ENCODE peak calls at places on chromosomes 3 and 15, in eight cellular contexts. One of them, this sample, is unnamed.

GRCh38 chr3:184679056-184679502 is 32.8 kb downstream of the MAGEF1 start:
- DNase-seq in endothelial cell: no peak
- DNase-seq in SW 1271: no peak
- DNase-seq in adipocyte: peak
- DNase-seq in body of pancreas: no peak
- DNase-seq in cortex of kidney: no peak
- DNase-seq in hypothalamus: no peak
- DNase-seq in activated naive CD8-positive, alpha-beta T cell treated with anti-CD3 and anti-CD28 coated beads, Interleukin-2, amount 50 U/mL, for 24 hours: no peak
- DNase-seq in this sample: no peak

GRCh38 chr3:128324911-128325592 is 141.6 kb downstream of the DNAJB8 start:
- DNase-seq in adipocyte: no peak
- DNase-seq in hypothalamus: no peak
- DNase-seq in body of pancreas: no peak
- DNase-seq in cortex of kidney: no peak
- DNase-seq in SW 1271: no peak
- DNase-seq in endothelial cell: no peak
- DNase-seq in activated naive CD8-positive, alpha-beta T cell treated with anti-CD3 and anti-CD28 coated beads, Interleukin-2, amount 50 U/mL, for 24 hours: no peak
- DNase-seq in this sample: no peak

GRCh38 chr3:15967577-15967976 is 169.8 kb upstream of the ANKRD28 start:
- DNase-seq in body of pancreas: no peak
- DNase-seq in SW 1271: no peak
- DNase-seq in activated naive CD8-positive, alpha-beta T cell treated with anti-CD3 and anti-CD28 coated beads, Interleukin-2, amount 50 U/mL, for 24 hours: no peak
- DNase-seq in endothelial cell: no peak
- DNase-seq in adipocyte: no peak
- DNase-seq in hypothalamus: no peak
- DNase-seq in cortex of kidney: no peak
- DNase-seq in this sample: no peak

GRCh38 chr3:51729005-51729633 is 22.3 kb downstream of the GRM2 start:
- DNase-seq in adipocyte: no peak
- DNase-seq in SW 1271: no peak
- DNase-seq in activated naive CD8-positive, alpha-beta T cell treated with anti-CD3 and anti-CD28 coated beads, Interleukin-2, amount 50 U/mL, for 24 hours: no peak
- DNase-seq in body of pancreas: no peak
- DNase-seq in cortex of kidney: no peak
- DNase-seq in endothelial cell: no peak
- DNase-seq in hypothalamus: no peak
- DNase-seq in this sample: no peak

GRCh38 chr15:52417501-52417900 is 111.2 kb downstream of the MYO5A start:
- DNase-seq in activated naive CD8-positive, alpha-beta T cell treated with anti-CD3 and anti-CD28 coated beads, Interleukin-2, amount 50 U/mL, for 24 hours: no peak
- DNase-seq in SW 1271: no peak
- DNase-seq in cortex of kidney: no peak
- DNase-seq in adipocyte: no peak
- DNase-seq in body of pancreas: no peak
- DNase-seq in hypothalamus: no peak
- DNase-seq in endothelial cell: no peak
- DNase-seq in this sample: no peak

GRCh38 chr3:5314897-5315296 is 127.4 kb downstream of the EDEM1 start:
- DNase-seq in activated naive CD8-positive, alpha-beta T cell treated with anti-CD3 and anti-CD28 coated beads, Interleukin-2, amount 50 U/mL, for 24 hours: no peak
- DNase-seq in endothelial cell: no peak
- DNase-seq in cortex of kidney: no peak
- DNase-seq in SW 1271: no peak
- DNase-seq in body of pancreas: no peak
- DNase-seq in hypothalamus: no peak
- DNase-seq in adipocyte: no peak
- DNase-seq in this sample: no peak

GRCh38 chr3:111509308-111509707 is 32.7 kb upstream of the CD96 start:
- DNase-seq in endothelial cell: no peak
- DNase-seq in cortex of kidney: no peak
- DNase-seq in body of pancreas: no peak
- DNase-seq in SW 1271: no peak
- DNase-seq in adipocyte: no peak
- DNase-seq in hypothalamus: no peak
- DNase-seq in activated naive CD8-positive, alpha-beta T cell treated with anti-CD3 and anti-CD28 coated beads, Interleukin-2, amount 50 U/mL, for 24 hours: no peak
- DNase-seq in this sample: no peak

GRCh38 chr3:133487204-133487603 is 86.3 kb upstream of the CDV3 start:
- DNase-seq in hypothalamus: no peak
- DNase-seq in adipocyte: no peak
- DNase-seq in endothelial cell: no peak
- DNase-seq in SW 1271: no peak
- DNase-seq in cortex of kidney: no peak
- DNase-seq in activated naive CD8-positive, alpha-beta T cell treated with anti-CD3 and anti-CD28 coated beads, Interleukin-2, amount 50 U/mL, for 24 hours: no peak
- DNase-seq in body of pancreas: peak
- DNase-seq in this sample: no peak

GRCh38 chr3:40847571-40847992 is 322.8 kb downstream of the ZNF621 start:
- DNase-seq in cortex of kidney: no peak
- DNase-seq in activated naive CD8-positive, alpha-beta T cell treated with anti-CD3 and anti-CD28 coated beads, Interleukin-2, amount 50 U/mL, for 24 hours: no peak
- DNase-seq in body of pancreas: peak
- DNase-seq in SW 1271: no peak
- DNase-seq in hypothalamus: no peak
- DNase-seq in endothelial cell: peak
- DNase-seq in adipocyte: no peak
- DNase-seq in this sample: no peak

GRCh38 chr3:119776304-119776703 is 5.6 kb upstream of the NR1I2 start:
- DNase-seq in SW 1271: no peak
- DNase-seq in adipocyte: no peak
- DNase-seq in endothelial cell: no peak
- DNase-seq in body of pancreas: no peak
- DNase-seq in cortex of kidney: no peak
- DNase-seq in activated naive CD8-positive, alpha-beta T cell treated with anti-CD3 and anti-CD28 coated beads, Interleukin-2, amount 50 U/mL, for 24 hours: no peak
- DNase-seq in hypothalamus: no peak
- DNase-seq in this sample: no peak

GRCh38 chr15:78716651-78717050 is 75.6 kb upstream of the CHRNB4 start:
- DNase-seq in body of pancreas: no peak
- DNase-seq in activated naive CD8-positive, alpha-beta T cell treated with anti-CD3 and anti-CD28 coated beads, Interleukin-2, amount 50 U/mL, for 24 hours: no peak
- DNase-seq in adipocyte: no peak
- DNase-seq in SW 1271: no peak
- DNase-seq in endothelial cell: no peak
- DNase-seq in hypothalamus: no peak
- DNase-seq in cortex of kidney: no peak
- DNase-seq in this sample: no peak

GRCh38 chr3:140922634-140923033 is 19.0 kb upstream of the SLC25A36 start:
- DNase-seq in adipocyte: peak
- DNase-seq in cortex of kidney: no peak
- DNase-seq in activated naive CD8-positive, alpha-beta T cell treated with anti-CD3 and anti-CD28 coated beads, Interleukin-2, amount 50 U/mL, for 24 hours: no peak
- DNase-seq in body of pancreas: no peak
- DNase-seq in SW 1271: no peak
- DNase-seq in endothelial cell: no peak
- DNase-seq in hypothalamus: no peak
- DNase-seq in this sample: no peak

GRCh38 chr3:94413721-94414106 is 350.9 kb downstream of the NSUN3 start:
- DNase-seq in hypothalamus: no peak
- DNase-seq in SW 1271: no peak
- DNase-seq in endothelial cell: no peak
- DNase-seq in activated naive CD8-positive, alpha-beta T cell treated with anti-CD3 and anti-CD28 coated beads, Interleukin-2, amount 50 U/mL, for 24 hours: no peak
- DNase-seq in adipocyte: peak
- DNase-seq in body of pancreas: no peak
- DNase-seq in cortex of kidney: no peak
- DNase-seq in this sample: no peak

GRCh38 chr3:190444036-190444435 is 5.7 kb downstream of the TMEM207 start:
- DNase-seq in activated naive CD8-positive, alpha-beta T cell treated with anti-CD3 and anti-CD28 coated beads, Interleukin-2, amount 50 U/mL, for 24 hours: no peak
- DNase-seq in hypothalamus: no peak
- DNase-seq in adipocyte: peak
- DNase-seq in cortex of kidney: no peak
- DNase-seq in endothelial cell: no peak
- DNase-seq in body of pancreas: no peak
- DNase-seq in SW 1271: no peak
- DNase-seq in this sample: no peak

GRCh38 chr3:144989756-144990155 is 1018.1 kb downstream of the DIPK2A start:
- DNase-seq in activated naive CD8-positive, alpha-beta T cell treated with anti-CD3 and anti-CD28 coated beads, Interleukin-2, amount 50 U/mL, for 24 hours: no peak
- DNase-seq in body of pancreas: no peak
- DNase-seq in SW 1271: no peak
- DNase-seq in hypothalamus: no peak
- DNase-seq in cortex of kidney: no peak
- DNase-seq in endothelial cell: no peak
- DNase-seq in adipocyte: peak
- DNase-seq in this sample: no peak

GRCh38 chr3:108552267-108553159 is 36.7 kb downstream of the CIP2A start:
- DNase-seq in body of pancreas: no peak
- DNase-seq in cortex of kidney: no peak
- DNase-seq in endothelial cell: peak
- DNase-seq in adipocyte: peak
- DNase-seq in activated naive CD8-positive, alpha-beta T cell treated with anti-CD3 and anti-CD28 coated beads, Interleukin-2, amount 50 U/mL, for 24 hours: no peak
- DNase-seq in hypothalamus: no peak
- DNase-seq in SW 1271: no peak
- DNase-seq in this sample: no peak

GRCh38 chr15:32956006-32956405 is 238.2 kb downstream of the GREM1 start:
- DNase-seq in endothelial cell: peak
- DNase-seq in hypothalamus: no peak
- DNase-seq in cortex of kidney: no peak
- DNase-seq in SW 1271: no peak
- DNase-seq in body of pancreas: peak
- DNase-seq in activated naive CD8-positive, alpha-beta T cell treated with anti-CD3 and anti-CD28 coated beads, Interleukin-2, amount 50 U/mL, for 24 hours: no peak
- DNase-seq in adipocyte: peak
- DNase-seq in this sample: no peak

GRCh38 chr15:34987182-34987488 is 952 bp downstream of the ZNF770 start:
- DNase-seq in cortex of kidney: no peak
- DNase-seq in endothelial cell: no peak
- DNase-seq in activated naive CD8-positive, alpha-beta T cell treated with anti-CD3 and anti-CD28 coated beads, Interleukin-2, amount 50 U/mL, for 24 hours: no peak
- DNase-seq in SW 1271: no peak
- DNase-seq in adipocyte: peak
- DNase-seq in body of pancreas: no peak
- DNase-seq in hypothalamus: no peak
- DNase-seq in this sample: no peak

GRCh38 chr15:50135123-50135541 is 16.1 kb upstream of the ATP8B4 start:
- DNase-seq in SW 1271: no peak
- DNase-seq in body of pancreas: no peak
- DNase-seq in cortex of kidney: no peak
- DNase-seq in adipocyte: no peak
- DNase-seq in hypothalamus: no peak
- DNase-seq in activated naive CD8-positive, alpha-beta T cell treated with anti-CD3 and anti-CD28 coated beads, Interleukin-2, amount 50 U/mL, for 24 hours: peak
- DNase-seq in endothelial cell: no peak
- DNase-seq in this sample: no peak

GRCh38 chr3:122358633-122359032 is 24.4 kb downstream of the MIX23 start:
- DNase-seq in activated naive CD8-positive, alpha-beta T cell treated with anti-CD3 and anti-CD28 coated beads, Interleukin-2, amount 50 U/mL, for 24 hours: no peak
- DNase-seq in hypothalamus: no peak
- DNase-seq in SW 1271: no peak
- DNase-seq in body of pancreas: no peak
- DNase-seq in cortex of kidney: no peak
- DNase-seq in endothelial cell: no peak
- DNase-seq in adipocyte: no peak
- DNase-seq in this sample: no peak

GRCh38 chr3:169769287-169770181 is at the start of gene ACTRT3:
- DNase-seq in activated naive CD8-positive, alpha-beta T cell treated with anti-CD3 and anti-CD28 coated beads, Interleukin-2, amount 50 U/mL, for 24 hours: peak
- DNase-seq in cortex of kidney: no peak
- DNase-seq in endothelial cell: peak
- DNase-seq in SW 1271: peak
- DNase-seq in body of pancreas: peak
- DNase-seq in hypothalamus: peak
- DNase-seq in adipocyte: peak
- DNase-seq in this sample: peak

GRCh38 chr15:75171408-75171807 is 30.3 kb upstream of the C15orf39 start:
- DNase-seq in endothelial cell: no peak
- DNase-seq in activated naive CD8-positive, alpha-beta T cell treated with anti-CD3 and anti-CD28 coated beads, Interleukin-2, amount 50 U/mL, for 24 hours: peak
- DNase-seq in body of pancreas: no peak
- DNase-seq in SW 1271: no peak
- DNase-seq in hypothalamus: no peak
- DNase-seq in cortex of kidney: no peak
- DNase-seq in adipocyte: no peak
- DNase-seq in this sample: no peak

GRCh38 chr3:42803800-42804112 is 534 bp downstream of the HIGD1A start:
- DNase-seq in SW 1271: no peak
- DNase-seq in body of pancreas: peak
- DNase-seq in endothelial cell: peak
- DNase-seq in cortex of kidney: no peak
- DNase-seq in adipocyte: peak
- DNase-seq in hypothalamus: peak
- DNase-seq in activated naive CD8-positive, alpha-beta T cell treated with anti-CD3 and anti-CD28 coated beads, Interleukin-2, amount 50 U/mL, for 24 hours: peak
- DNase-seq in this sample: no peak

GRCh38 chr15:75178171-75178937 is 23.3 kb upstream of the C15orf39 start:
- DNase-seq in body of pancreas: peak
- DNase-seq in adipocyte: no peak
- DNase-seq in SW 1271: no peak
- DNase-seq in endothelial cell: peak
- DNase-seq in activated naive CD8-positive, alpha-beta T cell treated with anti-CD3 and anti-CD28 coated beads, Interleukin-2, amount 50 U/mL, for 24 hours: no peak
- DNase-seq in cortex of kidney: no peak
- DNase-seq in hypothalamus: peak
- DNase-seq in this sample: peak

GRCh38 chr15:78654272-78654671 is 13.3 kb upstream of the CHRNB4 start:
- DNase-seq in endothelial cell: no peak
- DNase-seq in hypothalamus: no peak
- DNase-seq in SW 1271: no peak
- DNase-seq in cortex of kidney: no peak
- DNase-seq in body of pancreas: no peak
- DNase-seq in activated naive CD8-positive, alpha-beta T cell treated with anti-CD3 and anti-CD28 coated beads, Interleukin-2, amount 50 U/mL, for 24 hours: no peak
- DNase-seq in adipocyte: no peak
- DNase-seq in this sample: no peak

GRCh38 chr3:16249336-16249735 is 15.4 kb downstream of the DPH3 start:
- DNase-seq in endothelial cell: peak
- DNase-seq in adipocyte: peak
- DNase-seq in body of pancreas: no peak
- DNase-seq in SW 1271: no peak
- DNase-seq in hypothalamus: no peak
- DNase-seq in activated naive CD8-positive, alpha-beta T cell treated with anti-CD3 and anti-CD28 coated beads, Interleukin-2, amount 50 U/mL, for 24 hours: peak
- DNase-seq in cortex of kidney: no peak
- DNase-seq in this sample: no peak

GRCh38 chr3:183698318-183698731 is 728 bp downstream of the YEATS2 start:
- DNase-seq in hypothalamus: peak
- DNase-seq in cortex of kidney: no peak
- DNase-seq in body of pancreas: peak
- DNase-seq in adipocyte: peak
- DNase-seq in endothelial cell: peak
- DNase-seq in SW 1271: no peak
- DNase-seq in activated naive CD8-positive, alpha-beta T cell treated with anti-CD3 and anti-CD28 coated beads, Interleukin-2, amount 50 U/mL, for 24 hours: peak
- DNase-seq in this sample: no peak

GRCh38 chr15:43517354-43518072 is at the start of gene MAP1A:
- DNase-seq in body of pancreas: peak
- DNase-seq in SW 1271: no peak
- DNase-seq in adipocyte: peak
- DNase-seq in hypothalamus: peak
- DNase-seq in activated naive CD8-positive, alpha-beta T cell treated with anti-CD3 and anti-CD28 coated beads, Interleukin-2, amount 50 U/mL, for 24 hours: peak
- DNase-seq in endothelial cell: peak
- DNase-seq in cortex of kidney: no peak
- DNase-seq in this sample: no peak

GRCh38 chr3:119700269-119700919 is 2.4 kb upstream of the CFAP91 start:
- DNase-seq in activated naive CD8-positive, alpha-beta T cell treated with anti-CD3 and anti-CD28 coated beads, Interleukin-2, amount 50 U/mL, for 24 hours: peak
- DNase-seq in cortex of kidney: no peak
- DNase-seq in hypothalamus: no peak
- DNase-seq in SW 1271: no peak
- DNase-seq in adipocyte: no peak
- DNase-seq in endothelial cell: no peak
- DNase-seq in body of pancreas: peak
- DNase-seq in this sample: no peak

GRCh38 chr3:123148772-123149171 is 53.0 kb upstream of the SEC22A start:
- DNase-seq in cortex of kidney: no peak
- DNase-seq in hypothalamus: no peak
- DNase-seq in body of pancreas: no peak
- DNase-seq in endothelial cell: no peak
- DNase-seq in activated naive CD8-positive, alpha-beta T cell treated with anti-CD3 and anti-CD28 coated beads, Interleukin-2, amount 50 U/mL, for 24 hours: no peak
- DNase-seq in adipocyte: no peak
- DNase-seq in SW 1271: no peak
- DNase-seq in this sample: no peak

GRCh38 chr15:82298520-82298919 is 35.9 kb downstream of the SAXO2 start:
- DNase-seq in body of pancreas: no peak
- DNase-seq in adipocyte: no peak
- DNase-seq in hypothalamus: peak
- DNase-seq in activated naive CD8-positive, alpha-beta T cell treated with anti-CD3 and anti-CD28 coated beads, Interleukin-2, amount 50 U/mL, for 24 hours: peak
- DNase-seq in cortex of kidney: no peak
- DNase-seq in endothelial cell: no peak
- DNase-seq in SW 1271: no peak
- DNase-seq in this sample: no peak

GRCh38 chr3:156483426-156483825 is 71.5 kb downstream of the SSR3 start:
- DNase-seq in adipocyte: peak
- DNase-seq in activated naive CD8-positive, alpha-beta T cell treated with anti-CD3 and anti-CD28 coated beads, Interleukin-2, amount 50 U/mL, for 24 hours: no peak
- DNase-seq in hypothalamus: no peak
- DNase-seq in body of pancreas: no peak
- DNase-seq in cortex of kidney: no peak
- DNase-seq in endothelial cell: no peak
- DNase-seq in SW 1271: no peak
- DNase-seq in this sample: no peak